ENCODE peak calls at places on chromosome 19, in seven cellular contexts. Z is WTC11, B is A549, S is GM12878, P is K562, G is HCT116, Q is NB4. V is an unnamed sample.

GRCh38 chr19:42282036-42282762 is 13.1 kb downstream of the CIC start:
- DNase-seq in Z (no peak), B (no peak), S (no peak), P (peak; percentile 42), G (no peak), Q (no peak), V (no peak)

GRCh38 chr19:52922841-52923781 is at the start of gene ZNF888:
- DNase-seq in Z (peak; percentile 93), B (no peak), S (peak; percentile 57), P (peak; percentile 92), G (peak; percentile 59), Q (peak; percentile 92), V (peak; percentile 86)

GRCh38 chr19:19319725-19320361 is 466 bp downstream of the SUGP1 start:
- DNase-seq in Z (no peak), B (no peak), S (no peak), P (peak; percentile 21), G (no peak), Q (peak; percentile 36), V (no peak)

GRCh38 chr19:13483215-13483614 is 23.1 kb downstream of the CACNA1A start:
- DNase-seq in Z (no peak), B (peak; percentile 16), S (no peak), P (peak; percentile 12), G (peak; percentile 23), Q (no peak), V (no peak)

GRCh38 chr19:36420961-36421748 is 2.7 kb upstream of the ZFP82 start:
- DNase-seq in Z (peak; percentile 67), B (no peak), S (no peak), P (peak; percentile 31), G (no peak), Q (no peak), V (peak; percentile 33)

GRCh38 chr19:5958851-5959122 is 19.2 kb downstream of the RANBP3 start:
- DNase-seq in Z (no peak), B (no peak), S (no peak), P (no peak), G (no peak), Q (no peak), V (no peak)

GRCh38 chr19:5933391-5933998 is 19.4 kb downstream of the CAPS start:
- DNase-seq in Z (no peak), B (no peak), S (no peak), P (no peak), G (no peak), Q (no peak), V (no peak)

GRCh38 chr19:3333662-3334061 is 32.7 kb upstream of the NFIC start:
- DNase-seq in Z (no peak), B (no peak), S (no peak), P (no peak), G (no peak), Q (no peak), V (no peak)

GRCh38 chr19:19230505-19230904 is 18.7 kb downstream of the NCAN start:
- DNase-seq in Z (no peak), B (no peak), S (no peak), P (no peak), G (no peak), Q (peak; percentile 23), V (no peak)

GRCh38 chr19:42090687-42091086 is 14.7 kb downstream of the ZNF574 start:
- DNase-seq in Z (no peak), B (no peak), S (no peak), P (no peak), G (no peak), Q (no peak), V (no peak)

GRCh38 chr19:31648347-31648746 is 299.1 kb upstream of the TSHZ3 start:
- DNase-seq in Z (no peak), B (no peak), S (no peak), P (peak; percentile 2), G (no peak), Q (no peak), V (no peak)

GRCh38 chr19:42465827-42466280 is 23.1 kb upstream of the CXCL17 start:
- DNase-seq in Z (no peak), B (no peak), S (peak; percentile 66), P (no peak), G (no peak), Q (no peak), V (no peak)

GRCh38 chr19:19386373-19386869 is 19.1 kb upstream of the GATAD2A start:
- DNase-seq in Z (no peak), B (no peak), S (no peak), P (no peak), G (no peak), Q (peak; percentile 31), V (no peak)

GRCh38 chr19:14439014-14439413 is 5.9 kb downstream of the PKN1 start:
- DNase-seq in Z (no peak), B (no peak), S (no peak), P (no peak), G (no peak), Q (peak; percentile 66), V (no peak)

GRCh38 chr19:5680437-5681368 is at the start of the genes HSD11B1L and MICOS13:
- DNase-seq in Z (peak; percentile 97), B (peak; percentile 98), S (peak; percentile 95), P (peak; percentile 99), G (peak; percentile 97), Q (peak; percentile 97), V (peak; percentile 99)

GRCh38 chr19:7751157-7751783 is 3.9 kb upstream of the CD209 start:
- DNase-seq in Z (no peak), B (no peak), S (peak; percentile 56), P (no peak), G (no peak), Q (peak; percentile 44), V (no peak)

GRCh38 chr19:10780368-10780767 is 55.6 kb downstream of the TMED1 start:
- DNase-seq in Z (no peak), B (no peak), S (no peak), P (peak; percentile 13), G (no peak), Q (peak; percentile 92), V (peak; percentile 90)
- TF ChIP-seq MAX in Z (no peak), B (no peak), S (no peak), P (no peak), G (no peak), Q (no peak), V (no peak)

GRCh38 chr19:41064974-41065569 is 23.2 kb upstream of the CYP2A13 start:
- DNase-seq in Z (no peak), B (peak; percentile 69), S (no peak), P (peak; percentile 48), G (peak; percentile 61), Q (no peak), V (peak; percentile 32)
- TF ChIP-seq MAX in Z (no peak), B (no peak), S (no peak), P (no peak), G (no peak), Q (no peak), V (no peak)

GRCh38 chr19:2053601-2054389 is 2.8 kb upstream of the MKNK2 start:
- DNase-seq in Z (no peak), B (no peak), S (no peak), P (no peak), G (no peak), Q (no peak), V (peak; percentile 69)
- TF ChIP-seq MAX in Z (no peak), B (no peak), S (no peak), P (no peak), G (no peak), Q (no peak), V (no peak)

DNA sequence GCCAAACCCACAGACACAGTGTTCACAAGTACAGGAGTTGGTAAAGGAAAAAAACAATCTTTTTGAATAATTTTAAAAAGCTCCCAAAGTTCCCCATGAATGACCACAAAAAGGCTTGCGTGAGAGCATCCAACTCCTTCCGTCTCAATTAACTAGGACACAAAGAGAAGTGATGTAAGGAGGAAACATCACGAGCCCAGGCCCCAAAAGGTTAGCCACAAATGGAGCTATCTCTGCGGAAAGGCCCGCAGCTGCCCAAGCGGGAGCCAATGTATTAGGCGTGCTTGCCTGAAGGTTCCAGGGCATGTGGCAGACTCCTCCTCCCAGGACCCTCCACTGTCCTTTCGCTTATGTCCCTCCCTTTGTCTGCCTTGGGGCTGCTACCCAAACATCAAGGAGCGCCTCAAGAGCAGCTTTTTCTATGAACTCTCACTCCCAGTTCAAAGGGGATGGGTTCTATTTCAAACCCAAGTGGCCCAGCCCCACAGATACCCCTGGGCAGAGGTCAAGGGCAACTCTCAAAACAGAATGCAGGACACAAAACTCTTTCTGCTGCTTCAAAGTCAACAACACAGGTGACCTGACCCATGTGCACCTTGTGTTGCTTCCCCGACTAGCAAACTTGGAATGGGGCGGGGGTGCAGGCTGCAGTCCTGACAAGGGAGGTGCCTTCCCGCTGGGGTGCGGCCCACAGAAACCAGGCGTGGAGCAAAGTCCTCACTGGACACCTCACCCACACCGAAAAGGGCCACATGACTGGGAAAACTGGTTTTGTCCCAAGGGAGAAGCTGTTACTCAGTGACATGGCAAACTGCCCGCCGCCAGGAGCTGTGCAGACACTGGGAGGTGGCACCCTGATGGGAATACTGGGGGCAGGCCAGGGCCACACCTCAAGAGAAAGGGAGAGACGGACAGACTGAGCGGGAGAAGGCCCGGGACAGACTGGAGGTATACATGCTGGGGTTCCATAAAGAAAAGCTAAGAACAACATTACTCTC is 17.6 kb downstream of the ZC3H4 start:
- DNase-seq in Z (no peak), B (peak; percentile 62), S (no peak), P (no peak), G (peak; percentile 91), Q (peak; percentile 76), V (no peak)
- TF ChIP-seq MAX in Z (no peak), B (no peak), S (no peak), P (no peak), G (peak; percentile 92), Q (peak; percentile 72), V (no peak)

DNA sequence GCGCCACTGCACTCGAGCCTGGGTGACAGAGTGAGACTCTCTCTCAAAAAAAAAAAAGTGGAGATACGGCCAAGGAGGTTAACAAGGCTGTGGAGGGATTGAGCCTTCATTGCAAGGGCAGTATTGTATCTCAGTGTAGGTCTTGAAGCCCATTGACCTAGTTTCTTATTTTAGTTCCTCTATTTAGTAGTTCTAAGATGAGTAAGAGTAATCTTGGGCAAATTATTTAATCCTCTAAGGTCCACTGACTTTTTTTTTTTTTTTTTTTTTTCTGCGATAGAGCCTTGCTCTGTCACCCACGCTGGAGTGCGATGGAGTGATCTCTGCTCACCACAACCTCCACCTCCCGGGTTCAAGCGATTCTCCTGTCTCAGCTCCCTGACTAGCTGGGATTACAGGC is 14.3 kb upstream of the ILF3 start:
- DNase-seq in Z (no peak), B (no peak), S (peak; percentile 67), P (no peak), G (no peak), Q (peak; percentile 88), V (no peak)
- TF ChIP-seq MAX in Z (no peak), B (no peak), S (no peak), P (no peak), G (no peak), Q (no peak), V (no peak)

DNA sequence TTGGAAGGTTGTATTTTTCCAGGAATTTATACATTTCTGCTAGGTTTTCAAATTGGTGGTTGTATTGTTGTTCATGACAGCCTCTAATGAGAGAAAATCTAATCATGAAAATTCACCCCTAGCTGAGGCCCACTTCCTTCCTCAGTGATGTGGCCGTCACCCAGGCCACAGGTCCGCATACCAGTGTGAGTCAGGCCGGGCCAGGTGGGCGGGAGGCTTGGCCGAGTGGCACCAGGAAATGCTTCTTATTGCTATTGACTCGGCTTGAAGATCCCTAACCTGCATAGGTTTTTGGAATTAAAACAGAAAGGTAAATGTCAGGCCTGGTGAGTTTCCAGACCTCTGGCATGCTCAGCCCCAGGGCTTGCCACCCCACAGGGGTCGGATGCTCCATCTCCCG is 88.7 kb downstream of the SCGB2B2 start:
- DNase-seq in Z (no peak), B (no peak), S (no peak), P (no peak), G (peak; percentile 10), Q (no peak), V (peak; percentile 7)
- TF ChIP-seq MAX in Z (no peak), B (no peak), S (no peak), P (no peak), G (peak; percentile 39), Q (no peak), V (no peak)

V was measured in endothelial cell of umbilical vein.